ENCODE peak calls at places on chromosomes 16 and 17, in four cellular contexts. K is Peyer's patch, Y is uterus, Q is cardiac fibroblast. D is an unnamed sample.

GRCh38 chr16:24988593-24989338 is 26.4 kb downstream of the ARHGAP17 start:
- DNase-seq in K (no peak), Y (peak; percentile 34), Q (peak; percentile 81), D (peak; percentile 74)

GRCh38 chr16:82067042-82067809 is 32.2 kb downstream of the HSD17B2 start:
- DNase-seq in K (no peak), Y (no peak), Q (no peak), D (peak; percentile 5)

GRCh38 chr17:50916708-50917417 is 50.7 kb upstream of the TOB1 start:
- DNase-seq in K (no peak), Y (no peak), Q (no peak), D (no peak)

GRCh38 chr17:81601525-81602120 is 35.3 kb downstream of the NPLOC4 start:
- DNase-seq in K (no peak), Q (peak; percentile 87), Y (no peak), D (peak; percentile 79)

GRCh38 chr17:50871369-50871768 is 5.2 kb upstream of the TOB1 start:
- DNase-seq in K (peak; percentile 36), Y (no peak), Q (no peak), D (no peak)

GRCh38 chr17:3744032-3744431 is 20.3 kb downstream of the HASPIN start:
- DNase-seq in Y (no peak), K (no peak), Q (no peak), D (no peak)

GRCh38 chr16:27625050-27625697 is 75.2 kb downstream of the KATNIP start:
- DNase-seq in Q (peak; percentile 89), Y (no peak), K (no peak), D (peak; percentile 10)

GRCh38 chr17:78048346-78049292 is 79.9 kb downstream of the TMC6 start:
- DNase-seq in K (no peak), Q (no peak), Y (no peak), D (no peak)

GRCh38 chr17:2794116-2794803 is 2.0 kb upstream of the RAP1GAP2 start:
- DNase-seq in K (no peak), Y (no peak), Q (no peak), D (no peak)

GRCh38 chr16:56608043-56608875 is at the start of gene MT2A:
- DNase-seq in Y (peak; percentile 93), K (peak; percentile 92), Q (peak; percentile 98), D (peak; percentile 99)

GRCh38 chr17:78822552-78822951 is 18.1 kb downstream of the USP36 start:
- DNase-seq in K (no peak), Q (peak; percentile 81), Y (peak; percentile 61), D (peak; percentile 80)

GRCh38 chr17:56292010-56292409 is 138.7 kb downstream of the ANKFN1 start:
- DNase-seq in Y (no peak), K (no peak), Q (peak; percentile 7), D (peak; percentile 83)

GRCh38 chr17:51516924-51517323 is 256.6 kb downstream of the UTP18 start:
- DNase-seq in K (no peak), Q (no peak), Y (no peak), D (no peak)

GRCh38 chr16:46974352-46974751 is 878 bp upstream of the DNAJA2 start:
- DNase-seq in Y (no peak), Q (no peak), K (peak; percentile 23), D (no peak)

GRCh38 chr17:68576137-68576536 is 25.0 kb downstream of the FAM20A start:
- DNase-seq in Q (no peak), Y (no peak), K (no peak), D (no peak)

GRCh38 chr17:68578236-68578635 is 22.9 kb downstream of the FAM20A start:
- DNase-seq in Q (no peak), K (no peak), Y (no peak), D (no peak)

GRCh38 chr17:68580236-68580903 is 20.8 kb downstream of the FAM20A start:
- DNase-seq in Y (peak; percentile 48), K (no peak), Q (peak; percentile 96), D (peak; percentile 29)

GRCh38 chr17:68579194-68579900 is 21.8 kb downstream of the FAM20A start:
- DNase-seq in K (no peak), Y (no peak), Q (no peak), D (no peak)

DNA sequence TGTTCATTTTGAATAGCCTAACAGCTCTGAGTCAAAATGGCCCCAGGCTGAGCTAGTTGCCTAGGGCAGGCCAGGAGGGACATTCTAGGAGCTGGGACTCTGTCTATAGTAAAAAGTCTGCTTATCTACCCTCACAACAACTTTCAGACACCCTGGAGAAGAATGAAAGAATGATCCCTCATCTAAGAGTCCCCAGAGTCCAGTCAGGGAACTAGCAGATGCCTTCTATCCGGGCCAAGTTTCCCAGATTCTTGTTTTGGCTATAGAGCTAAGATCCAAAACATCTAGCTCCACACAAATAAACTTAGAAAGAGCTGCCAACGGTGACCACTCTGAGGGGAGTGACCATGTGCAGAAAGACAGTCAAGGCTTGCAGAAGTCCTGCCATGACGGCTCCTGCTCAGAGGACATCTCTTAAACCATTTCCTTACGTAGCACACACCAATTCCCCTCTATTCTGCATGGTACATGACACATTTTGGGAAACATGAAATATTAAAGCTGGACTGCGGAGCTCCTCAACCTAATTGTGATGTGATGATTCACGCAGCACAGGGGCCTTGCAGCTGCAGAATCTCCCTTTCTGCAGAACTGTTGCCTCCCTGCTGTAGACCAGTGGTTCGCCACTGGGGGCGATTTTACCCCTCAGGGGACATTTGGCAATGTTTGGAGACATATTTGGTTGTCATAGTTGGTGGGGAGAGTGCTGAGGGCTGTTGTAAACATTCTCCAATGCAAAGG is 24.2 kb downstream of the FAM20A start:
- DNase-seq in K (no peak), Q (peak; percentile 88), Y (peak; percentile 58), D (peak; percentile 13)
- TF ChIP-seq CTCF in K (peak; percentile 7), Q (peak; percentile 37), Y (no peak), D (no peak)

GRCh38 chr16:57732683-57733082 is 2.9 kb upstream of the KATNB1 start:
- DNase-seq in Q (no peak), Y (no peak), K (no peak), D (no peak)

GRCh38 chr16:57735755-57736418 is at the start of gene KATNB1:
- DNase-seq in K (peak; percentile 17), Y (no peak), Q (no peak), D (no peak)

GRCh38 chr16:57736419-57737281 is 1.1 kb downstream of the KATNB1 start:
- DNase-seq in Y (no peak), K (peak; percentile 55), Q (peak; percentile 78), D (peak; percentile 73)

GRCh38 chr16:57734308-57734924 is 1.2 kb upstream of the KATNB1 start:
- DNase-seq in K (no peak), Q (no peak), Y (no peak), D (no peak)

GRCh38 chr16:57734925-57735754 is 430 bp upstream of the KATNB1 start:
- DNase-seq in K (peak; percentile 99), Y (peak; percentile 97), Q (peak; percentile 100), D (peak; percentile 100)
- H3K4me3 ChIP-seq in K (peak overlapping the region; percentile 86), Y (peak overlapping the region; percentile 69), Q (peak overlapping the region; percentile 81), D (peak overlapping the region; percentile 80)

DNA sequence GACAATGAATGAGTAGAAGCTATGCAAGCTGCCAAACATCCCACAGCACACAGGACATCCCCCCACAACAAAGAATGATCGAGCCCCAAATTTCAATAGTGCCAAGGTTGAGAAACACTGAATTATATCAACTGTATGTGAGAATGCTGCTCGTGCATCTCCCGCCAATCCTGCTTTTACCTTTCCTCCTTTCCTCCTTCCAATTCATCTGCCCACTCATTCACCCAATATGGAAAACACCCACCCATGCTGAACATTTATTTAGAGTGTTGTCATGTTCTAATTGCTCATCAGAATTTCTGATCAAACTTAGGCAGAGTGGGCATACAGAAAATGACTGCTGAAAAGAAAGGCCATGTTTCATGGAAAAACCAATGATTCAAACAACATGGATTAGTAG is 183.0 kb downstream of the TMEM114 start:
- DNase-seq in Q (no peak), K (no peak), Y (no peak), D (no peak)
- TF ChIP-seq CTCF in Q (no peak), K (no peak), Y (no peak), D (no peak)

DNA sequence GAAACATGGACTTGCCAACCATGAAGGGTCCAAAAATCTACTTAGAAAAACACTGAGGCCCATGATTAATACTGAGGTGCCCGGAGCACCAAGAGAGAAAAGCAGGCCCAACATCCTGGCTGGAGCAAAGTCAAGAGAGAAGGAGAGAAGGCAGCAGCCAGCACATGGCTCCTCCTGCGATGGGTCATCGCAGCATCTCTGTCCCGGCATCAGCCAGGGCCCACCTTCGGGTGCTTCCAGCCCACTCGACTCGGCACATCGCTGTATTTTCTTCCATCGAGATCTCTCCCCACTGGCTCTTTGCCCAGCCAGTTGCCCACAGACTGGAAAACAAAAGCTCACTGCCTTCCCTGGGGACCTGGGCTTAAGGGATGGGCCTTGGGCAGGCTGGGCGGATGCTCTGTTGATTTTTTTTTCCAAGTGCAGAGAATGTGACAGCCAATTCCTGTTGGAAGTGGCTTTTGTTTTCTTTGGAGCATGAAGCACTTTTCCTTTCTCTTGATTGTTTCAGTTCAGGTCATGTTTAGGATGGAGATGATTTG is 58.1 kb downstream of the CYB5B start:
- DNase-seq in K (no peak), Y (peak; percentile 60), Q (peak; percentile 97), D (peak; percentile 79)
- H3K4me3 ChIP-seq in K (no peak overlapping the region), Y (no peak overlapping the region), Q (no peak overlapping the region), D (no peak overlapping the region)

DNA sequence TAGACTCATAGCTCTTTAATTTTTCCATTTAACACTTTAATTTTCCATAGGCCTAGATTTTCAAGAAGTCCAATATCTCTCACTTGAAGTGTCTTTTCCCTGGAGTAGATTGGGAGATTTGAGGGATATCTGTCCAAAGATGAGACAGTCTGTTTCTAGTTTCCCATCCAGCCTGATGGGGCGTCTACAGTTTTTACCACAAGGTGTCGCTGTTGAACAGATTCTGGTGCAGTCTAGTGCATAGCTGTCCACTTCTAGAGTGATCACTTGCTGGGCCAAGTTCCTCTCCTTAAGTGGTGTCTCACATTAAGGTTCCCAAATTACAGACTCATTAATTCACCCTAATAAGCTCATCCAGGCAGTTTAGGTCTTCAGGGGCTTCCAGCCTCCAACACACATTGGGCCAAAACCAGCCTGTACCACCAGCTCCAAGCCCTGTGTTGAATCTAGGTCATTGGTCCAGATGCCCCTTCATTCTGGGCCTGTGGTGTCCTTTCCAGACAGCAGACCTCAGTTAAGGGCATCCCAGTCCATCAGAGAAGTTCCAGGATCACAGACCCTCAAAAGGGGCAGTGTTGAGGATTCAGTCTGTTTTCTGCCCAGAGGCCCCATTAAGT is 9.4 kb downstream of the SNX20 start:
- DNase-seq in Y (no peak), K (no peak), Q (peak; percentile 28), D (peak; percentile 7)
- TF ChIP-seq CTCF in Y (no peak), K (peak; percentile 50), Q (peak; percentile 60), D (peak; percentile 55)

GRCh38 chr17:67420994-67421393 is 43.9 kb downstream of the PITPNC1 start:
- DNase-seq in Q (no peak), Y (no peak), K (no peak), D (no peak)
- H3K4me3 ChIP-seq in Q (no peak overlapping the region), Y (no peak overlapping the region), K (no peak overlapping the region), D (no peak overlapping the region)

DNA sequence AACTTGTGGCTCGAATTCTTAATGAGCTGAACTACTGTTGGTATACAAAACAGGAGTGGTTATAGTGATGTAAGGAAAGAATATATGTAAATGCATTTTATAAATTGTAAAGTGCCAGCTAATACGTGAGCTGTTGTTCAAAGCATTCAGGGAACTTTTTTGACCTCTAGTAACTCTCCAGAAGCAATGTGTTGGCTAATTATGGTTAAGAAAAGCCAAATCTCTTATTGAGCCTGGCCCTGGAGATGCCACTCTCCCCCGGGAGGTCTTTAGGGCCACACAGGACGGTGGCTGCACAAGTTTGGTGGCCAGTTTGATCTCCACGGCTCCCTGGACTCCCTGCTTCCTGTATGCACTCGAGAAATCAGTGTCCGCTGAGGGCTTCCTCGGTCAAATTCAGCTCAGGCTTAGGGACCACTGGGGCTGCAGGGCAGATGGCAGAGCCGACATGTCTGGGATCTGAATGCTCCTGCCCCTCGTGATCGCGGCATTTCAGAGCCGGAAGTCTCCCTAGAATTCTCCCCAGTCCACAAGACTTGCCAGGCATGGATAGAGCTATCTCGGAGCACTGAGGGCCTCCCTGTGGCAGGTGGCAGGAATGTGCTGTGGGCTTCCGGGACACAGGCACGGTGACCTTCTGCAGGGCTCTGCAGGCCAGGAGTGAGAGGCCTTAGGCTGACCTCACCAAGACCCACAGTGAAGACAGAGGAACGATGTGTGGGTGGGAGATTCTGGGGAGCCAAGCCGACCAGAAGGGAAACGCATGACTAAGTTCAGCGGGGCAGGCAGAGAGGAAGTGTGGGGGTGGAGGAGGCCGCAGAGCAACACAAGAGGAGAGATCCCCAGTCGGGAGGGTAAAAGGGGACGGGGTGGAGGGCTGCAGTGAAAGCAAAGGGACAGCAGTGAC is 18.6 kb upstream of the PITPNM3 start:
- DNase-seq in Y (no peak), Q (peak; percentile 76), K (peak; percentile 69), D (peak; percentile 37)
- TF ChIP-seq CTCF in Y (no peak), Q (peak; percentile 16), K (no peak), D (no peak)